ENCODE peak calls at places on chromosomes 6 and 20, in eight cellular contexts. One of them, this sample, is unnamed.

GRCh38 chr6:143675946-143676345 is 1.8 kb upstream of the PHACTR2 start:
- DNase-seq in astrocyte of the spinal cord: peak; percentile 38
- DNase-seq in mesendoderm: peak; percentile 52
- DNase-seq in AG09309: no peak
- DNase-seq in mesenchymal stem cell: peak; percentile 46
- DNase-seq in lower lobe of right lung: no peak
- DNase-seq in adrenal gland: no peak
- DNase-seq in bronchial epithelial cell: peak; percentile 70
- DNase-seq in this sample: no peak

GRCh38 chr6:43093361-43094289 is 17.5 kb downstream of the PTK7 start:
- DNase-seq in astrocyte of the spinal cord: peak; percentile 82
- DNase-seq in mesendoderm: peak; percentile 26
- DNase-seq in AG09309: peak; percentile 64
- DNase-seq in mesenchymal stem cell: peak; percentile 78
- DNase-seq in lower lobe of right lung: no peak
- DNase-seq in adrenal gland: peak; percentile 62
- DNase-seq in bronchial epithelial cell: peak; percentile 58
- DNase-seq in this sample: no peak

GRCh38 chr6:39980839-39981580 is 46.7 kb upstream of the MOCS1 start:
- DNase-seq in astrocyte of the spinal cord: peak; percentile 40
- DNase-seq in mesendoderm: peak; percentile 78
- DNase-seq in AG09309: peak; percentile 18
- DNase-seq in mesenchymal stem cell: peak; percentile 79
- DNase-seq in lower lobe of right lung: no peak
- DNase-seq in adrenal gland: peak; percentile 55
- DNase-seq in bronchial epithelial cell: peak; percentile 55
- DNase-seq in this sample: no peak

GRCh38 chr20:2602746-2603145 is 49.7 kb upstream of the NOP56 start:
- DNase-seq in astrocyte of the spinal cord: no peak
- DNase-seq in mesendoderm: no peak
- DNase-seq in AG09309: no peak
- DNase-seq in mesenchymal stem cell: no peak
- DNase-seq in lower lobe of right lung: no peak
- DNase-seq in adrenal gland: no peak
- DNase-seq in bronchial epithelial cell: no peak
- DNase-seq in this sample: no peak

GRCh38 chr6:132511159-132511835 is 1.6 kb downstream of the STX7 start:
- DNase-seq in astrocyte of the spinal cord: no peak
- DNase-seq in mesendoderm: no peak
- DNase-seq in AG09309: no peak
- DNase-seq in mesenchymal stem cell: peak; percentile 36
- DNase-seq in lower lobe of right lung: no peak
- DNase-seq in adrenal gland: peak; percentile 45
- DNase-seq in bronchial epithelial cell: peak; percentile 8
- DNase-seq in this sample: no peak

GRCh38 chr20:55216525-55217242 is 741.3 kb downstream of the DOK5 start:
- DNase-seq in astrocyte of the spinal cord: no peak
- DNase-seq in mesendoderm: no peak
- DNase-seq in AG09309: no peak
- DNase-seq in mesenchymal stem cell: no peak
- DNase-seq in lower lobe of right lung: no peak
- DNase-seq in adrenal gland: no peak
- DNase-seq in bronchial epithelial cell: peak; percentile 91
- DNase-seq in this sample: no peak

GRCh38 chr20:45911486-45912343 is at the start of gene PLTP:
- DNase-seq in astrocyte of the spinal cord: peak; percentile 75
- DNase-seq in mesendoderm: peak; percentile 82
- DNase-seq in AG09309: no peak
- DNase-seq in mesenchymal stem cell: peak; percentile 85
- DNase-seq in lower lobe of right lung: peak; percentile 66
- DNase-seq in adrenal gland: peak; percentile 70
- DNase-seq in bronchial epithelial cell: no peak
- DNase-seq in this sample: peak; percentile 32

GRCh38 chr6:20712011-20712410 is 177.8 kb downstream of the CDKAL1 start:
- DNase-seq in astrocyte of the spinal cord: no peak
- DNase-seq in mesendoderm: peak; percentile 50
- DNase-seq in AG09309: no peak
- DNase-seq in mesenchymal stem cell: peak; percentile 37
- DNase-seq in lower lobe of right lung: no peak
- DNase-seq in adrenal gland: no peak
- DNase-seq in bronchial epithelial cell: peak; percentile 88
- DNase-seq in this sample: no peak

GRCh38 chr6:64250126-64250525 is 614.5 kb downstream of the PHF3 start:
- DNase-seq in astrocyte of the spinal cord: peak; percentile 10
- DNase-seq in mesendoderm: no peak
- DNase-seq in AG09309: no peak
- DNase-seq in mesenchymal stem cell: no peak
- DNase-seq in lower lobe of right lung: no peak
- DNase-seq in adrenal gland: no peak
- DNase-seq in bronchial epithelial cell: no peak
- DNase-seq in this sample: no peak

GRCh38 chr6:108888745-108889144 is 40.5 kb downstream of the ARMC2 start:
- DNase-seq in astrocyte of the spinal cord: no peak
- DNase-seq in mesendoderm: no peak
- DNase-seq in AG09309: no peak
- DNase-seq in mesenchymal stem cell: no peak
- DNase-seq in lower lobe of right lung: no peak
- DNase-seq in adrenal gland: peak; percentile 23
- DNase-seq in bronchial epithelial cell: no peak
- DNase-seq in this sample: no peak

GRCh38 chr6:106608080-106608668 is 21.1 kb downstream of the RTN4IP1 start:
- DNase-seq in astrocyte of the spinal cord: peak; percentile 66
- DNase-seq in mesendoderm: peak; percentile 88
- DNase-seq in AG09309: peak; percentile 43
- DNase-seq in mesenchymal stem cell: peak; percentile 72
- DNase-seq in lower lobe of right lung: no peak
- DNase-seq in adrenal gland: peak; percentile 19
- DNase-seq in bronchial epithelial cell: peak; percentile 82
- DNase-seq in this sample: no peak

GRCh38 chr6:125906158-125906998 is 50.2 kb upstream of the HINT3 start:
- DNase-seq in astrocyte of the spinal cord: no peak
- DNase-seq in mesendoderm: peak; percentile 67
- DNase-seq in AG09309: no peak
- DNase-seq in mesenchymal stem cell: peak; percentile 38
- DNase-seq in lower lobe of right lung: peak; percentile 49
- DNase-seq in adrenal gland: peak; percentile 45
- DNase-seq in bronchial epithelial cell: no peak
- DNase-seq in this sample: peak; percentile 39

GRCh38 chr6:85680388-85680787 is 37.7 kb upstream of the SYNCRIP start:
- DNase-seq in astrocyte of the spinal cord: no peak
- DNase-seq in mesendoderm: no peak
- DNase-seq in AG09309: no peak
- DNase-seq in mesenchymal stem cell: peak; percentile 29
- DNase-seq in lower lobe of right lung: no peak
- DNase-seq in adrenal gland: no peak
- DNase-seq in bronchial epithelial cell: no peak
- DNase-seq in this sample: no peak

GRCh38 chr6:118485601-118486550 is 62.2 kb upstream of the PLN start:
- DNase-seq in astrocyte of the spinal cord: no peak
- DNase-seq in mesendoderm: no peak
- DNase-seq in AG09309: no peak
- DNase-seq in mesenchymal stem cell: peak; percentile 26
- DNase-seq in lower lobe of right lung: no peak
- DNase-seq in adrenal gland: no peak
- DNase-seq in bronchial epithelial cell: peak; percentile 4
- DNase-seq in this sample: no peak

GRCh38 chr20:56440346-56441007 is 27.9 kb upstream of the RTF2 start:
- DNase-seq in astrocyte of the spinal cord: peak; percentile 48
- DNase-seq in mesendoderm: no peak
- DNase-seq in AG09309: no peak
- DNase-seq in mesenchymal stem cell: peak; percentile 37
- DNase-seq in lower lobe of right lung: no peak
- DNase-seq in adrenal gland: no peak
- DNase-seq in bronchial epithelial cell: no peak
- DNase-seq in this sample: peak; percentile 67

GRCh38 chr6:106823732-106824351 is 150.7 kb downstream of the CD24 start:
- DNase-seq in astrocyte of the spinal cord: no peak
- DNase-seq in mesendoderm: peak; percentile 83
- DNase-seq in AG09309: no peak
- DNase-seq in mesenchymal stem cell: no peak
- DNase-seq in lower lobe of right lung: peak; percentile 63
- DNase-seq in adrenal gland: no peak
- DNase-seq in bronchial epithelial cell: peak; percentile 51
- DNase-seq in this sample: no peak

GRCh38 chr20:325043-325888 is at the start of gene SOX12:
- DNase-seq in astrocyte of the spinal cord: peak; percentile 94
- DNase-seq in mesendoderm: peak; percentile 97
- DNase-seq in AG09309: no peak
- DNase-seq in mesenchymal stem cell: peak; percentile 95
- DNase-seq in lower lobe of right lung: peak; percentile 98
- DNase-seq in adrenal gland: peak; percentile 98
- DNase-seq in bronchial epithelial cell: peak; percentile 72
- DNase-seq in this sample: peak; percentile 92

GRCh38 chr6:6712979-6713514 is 124.5 kb downstream of the LY86 start:
- DNase-seq in astrocyte of the spinal cord: peak; percentile 15
- DNase-seq in mesendoderm: no peak
- DNase-seq in AG09309: no peak
- DNase-seq in mesenchymal stem cell: peak; percentile 46
- DNase-seq in lower lobe of right lung: peak; percentile 63
- DNase-seq in adrenal gland: no peak
- DNase-seq in bronchial epithelial cell: peak; percentile 61
- DNase-seq in this sample: no peak

GRCh38 chr20:63054695-63055240 is 48.0 kb upstream of the BHLHE23 start:
- DNase-seq in astrocyte of the spinal cord: no peak
- DNase-seq in mesendoderm: no peak
- DNase-seq in AG09309: no peak
- DNase-seq in mesenchymal stem cell: no peak
- DNase-seq in lower lobe of right lung: peak; percentile 24
- DNase-seq in adrenal gland: no peak
- DNase-seq in bronchial epithelial cell: no peak
- DNase-seq in this sample: no peak
- H3K4me3 ChIP-seq in astrocyte of the spinal cord: no peak overlapping the region
- H3K4me3 ChIP-seq in mesendoderm: no peak overlapping the region
- H3K4me3 ChIP-seq in AG09309: no peak overlapping the region
- H3K4me3 ChIP-seq in mesenchymal stem cell: no peak overlapping the region
- H3K4me3 ChIP-seq in lower lobe of right lung: no peak overlapping the region
- H3K4me3 ChIP-seq in adrenal gland: no peak overlapping the region
- H3K4me3 ChIP-seq in bronchial epithelial cell: no peak overlapping the region
- H3K4me3 ChIP-seq in this sample: no peak overlapping the region

GRCh38 chr6:114712129-114712662 is 369.4 kb upstream of the HS3ST5 start:
- DNase-seq in astrocyte of the spinal cord: no peak
- DNase-seq in mesendoderm: no peak
- DNase-seq in AG09309: no peak
- DNase-seq in mesenchymal stem cell: no peak
- DNase-seq in lower lobe of right lung: no peak
- DNase-seq in adrenal gland: no peak
- DNase-seq in bronchial epithelial cell: no peak
- DNase-seq in this sample: no peak
- H3K4me3 ChIP-seq in astrocyte of the spinal cord: no peak overlapping the region
- H3K4me3 ChIP-seq in mesendoderm: no peak overlapping the region
- H3K4me3 ChIP-seq in AG09309: no peak overlapping the region
- H3K4me3 ChIP-seq in mesenchymal stem cell: no peak overlapping the region
- H3K4me3 ChIP-seq in lower lobe of right lung: no peak overlapping the region
- H3K4me3 ChIP-seq in adrenal gland: no peak overlapping the region
- H3K4me3 ChIP-seq in bronchial epithelial cell: no peak overlapping the region
- H3K4me3 ChIP-seq in this sample: no peak overlapping the region

DNA sequence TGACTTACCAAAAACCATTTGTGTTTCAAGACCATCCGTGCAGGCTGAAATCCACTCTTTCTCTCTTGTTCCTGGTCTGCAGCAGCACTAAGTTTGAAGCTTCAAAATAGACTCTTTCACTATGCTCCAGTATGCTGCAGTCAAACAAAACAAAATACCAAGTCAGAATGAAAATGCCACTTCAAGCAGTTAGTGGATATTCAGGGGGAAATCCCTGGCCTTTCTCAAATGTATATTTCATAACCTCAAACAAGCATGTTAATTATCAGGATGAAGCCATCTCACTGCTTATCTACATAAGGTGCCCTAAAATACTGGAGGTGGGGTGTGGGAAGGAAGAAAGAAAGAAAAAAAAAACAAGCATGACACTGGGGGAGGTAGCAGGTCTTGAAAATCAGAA is 103.5 kb downstream of the ATXN1 start:
- DNase-seq in astrocyte of the spinal cord: no peak
- DNase-seq in mesendoderm: no peak
- DNase-seq in AG09309: no peak
- DNase-seq in mesenchymal stem cell: no peak
- DNase-seq in lower lobe of right lung: no peak
- DNase-seq in adrenal gland: no peak
- DNase-seq in bronchial epithelial cell: no peak
- DNase-seq in this sample: no peak
- H3K4me3 ChIP-seq in astrocyte of the spinal cord: no peak overlapping the region
- H3K4me3 ChIP-seq in mesendoderm: no peak overlapping the region
- H3K4me3 ChIP-seq in AG09309: no peak overlapping the region
- H3K4me3 ChIP-seq in mesenchymal stem cell: no peak overlapping the region
- H3K4me3 ChIP-seq in lower lobe of right lung: no peak overlapping the region
- H3K4me3 ChIP-seq in adrenal gland: no peak overlapping the region
- H3K4me3 ChIP-seq in bronchial epithelial cell: no peak overlapping the region
- H3K4me3 ChIP-seq in this sample: no peak overlapping the region

GRCh38 chr6:99347804-99348203 is 1.7 kb downstream of the FAXC start:
- DNase-seq in astrocyte of the spinal cord: no peak
- DNase-seq in mesendoderm: peak; percentile 20
- DNase-seq in AG09309: no peak
- DNase-seq in mesenchymal stem cell: no peak
- DNase-seq in lower lobe of right lung: no peak
- DNase-seq in adrenal gland: no peak
- DNase-seq in bronchial epithelial cell: no peak
- DNase-seq in this sample: no peak

GRCh38 chr6:99348823-99349619 is 453 bp downstream of the FAXC start:
- DNase-seq in astrocyte of the spinal cord: no peak
- DNase-seq in mesendoderm: peak; percentile 51
- DNase-seq in AG09309: no peak
- DNase-seq in mesenchymal stem cell: peak; percentile 7
- DNase-seq in lower lobe of right lung: no peak
- DNase-seq in adrenal gland: no peak
- DNase-seq in bronchial epithelial cell: no peak
- DNase-seq in this sample: no peak

GRCh38 chr6:99350573-99350972 is 1.1 kb upstream of the FAXC start:
- DNase-seq in astrocyte of the spinal cord: no peak
- DNase-seq in mesendoderm: peak; percentile 13
- DNase-seq in AG09309: no peak
- DNase-seq in mesenchymal stem cell: no peak
- DNase-seq in lower lobe of right lung: no peak
- DNase-seq in adrenal gland: no peak
- DNase-seq in bronchial epithelial cell: no peak
- DNase-seq in this sample: no peak

GRCh38 chr6:99348220-99348822 is 1.2 kb downstream of the FAXC start:
- DNase-seq in astrocyte of the spinal cord: no peak
- DNase-seq in mesendoderm: peak; percentile 16
- DNase-seq in AG09309: no peak
- DNase-seq in mesenchymal stem cell: no peak
- DNase-seq in lower lobe of right lung: no peak
- DNase-seq in adrenal gland: no peak
- DNase-seq in bronchial epithelial cell: no peak
- DNase-seq in this sample: no peak

DNA sequence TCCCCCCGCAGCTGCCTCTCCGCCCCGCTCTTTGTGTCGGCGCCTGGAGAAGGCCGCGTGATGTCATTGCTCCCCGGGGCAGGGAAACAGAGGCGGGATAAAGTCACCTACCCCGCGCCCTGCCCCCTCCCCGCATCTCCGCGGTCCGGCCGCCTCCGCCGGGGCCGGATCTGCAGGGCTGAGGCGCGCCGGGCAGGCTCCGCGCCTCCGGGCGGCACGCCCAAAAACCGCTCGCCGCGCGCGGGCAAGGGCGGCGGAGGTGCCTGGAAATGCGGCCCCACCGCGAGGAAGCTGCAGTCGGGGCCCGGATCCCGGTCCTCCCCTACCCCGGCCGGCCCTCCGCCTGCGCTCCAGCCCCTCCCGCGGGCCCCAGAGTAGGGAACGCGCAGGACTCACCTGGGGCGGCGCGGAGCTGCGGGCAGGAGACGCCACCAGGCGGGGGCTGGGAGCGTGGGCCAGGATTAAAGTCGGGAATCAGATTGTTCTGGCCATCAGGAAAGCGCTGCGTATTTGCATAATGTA is at the start of gene FAXC:
- DNase-seq in astrocyte of the spinal cord: no peak
- DNase-seq in mesendoderm: peak; percentile 80
- DNase-seq in AG09309: no peak
- DNase-seq in mesenchymal stem cell: peak; percentile 11
- DNase-seq in lower lobe of right lung: peak; percentile 73
- DNase-seq in adrenal gland: peak; percentile 15
- DNase-seq in bronchial epithelial cell: peak; percentile 51
- DNase-seq in this sample: no peak
- H3K4me3 ChIP-seq in astrocyte of the spinal cord: peak within 1 kb of the TSS; percentile 58
- H3K4me3 ChIP-seq in mesendoderm: peak within 1 kb of the TSS; percentile 58
- H3K4me3 ChIP-seq in AG09309: peak within 1 kb of the TSS; percentile 35
- H3K4me3 ChIP-seq in mesenchymal stem cell: peak within 1 kb of the TSS; percentile 83
- H3K4me3 ChIP-seq in lower lobe of right lung: peak within 1 kb of the TSS; percentile 62
- H3K4me3 ChIP-seq in adrenal gland: peak within 1 kb of the TSS; percentile 55
- H3K4me3 ChIP-seq in bronchial epithelial cell: peak within 1 kb of the TSS; percentile 53
- H3K4me3 ChIP-seq in this sample: no peak within 1 kb of the TSS